ENCODE peak calls at places on chromosomes 11 and 22, in eight cellular contexts. Z is neural crest cell, K is hippocampal formation, X is NCI-H524, U is fibroblast of mammary gland, P is progenitor cell of endocrine pancreas, F is small intestine, S is C1 segment of cervical spinal cord. L is an unnamed sample.

GRCh38 chr11:18394300-18394927 is at the start of gene LDHA:
- DNase-seq in Z (peak), K (peak), X (peak), U (peak), P (peak), F (peak), S (peak), L (peak)

GRCh38 chr22:46104881-46105493 is 45.3 kb upstream of the PPARA start:
- DNase-seq in Z (no peak), K (no peak), X (no peak), U (no peak), P (no peak), F (no peak), S (no peak), L (no peak)

GRCh38 chr11:23573430-23573829 is 713.2 kb upstream of the CCDC179 start:
- DNase-seq in Z (no peak), K (no peak), X (no peak), U (no peak), P (no peak), F (no peak), S (no peak), L (no peak)

GRCh38 chr22:45918455-45919370 is 58.2 kb downstream of the WNT7B start:
- DNase-seq in Z (no peak), K (no peak), X (no peak), U (no peak), P (no peak), F (no peak), S (no peak), L (no peak)

GRCh38 chr22:26494506-26494905 is 10.8 kb downstream of the SRRD start:
- DNase-seq in Z (no peak), K (no peak), X (no peak), U (no peak), P (no peak), F (no peak), S (no peak), L (no peak)

GRCh38 chr22:46116491-46116958 is 33.8 kb upstream of the PPARA start:
- DNase-seq in Z (peak), K (peak), X (peak), U (peak), P (peak), F (peak), S (peak), L (peak)

GRCh38 chr22:37771081-37771480 is 36.7 kb upstream of the GCAT start:
- DNase-seq in Z (no peak), K (no peak), X (no peak), U (no peak), P (no peak), F (no peak), S (no peak), L (no peak)

GRCh38 chr11:65643971-65644370 is 6.1 kb downstream of the SIPA1 start:
- DNase-seq in Z (no peak), K (no peak), X (no peak), U (no peak), P (no peak), F (no peak), S (no peak), L (no peak)

GRCh38 chr11:61342207-61342803 is 9.3 kb downstream of the TKFC start:
- DNase-seq in Z (no peak), K (no peak), X (no peak), U (peak), P (no peak), F (no peak), S (no peak), L (no peak)

GRCh38 chr11:12402027-12402426 is 24.7 kb downstream of the PARVA start:
- DNase-seq in Z (no peak), K (no peak), X (peak), U (no peak), P (no peak), F (no peak), S (no peak), L (no peak)